ENCODE peak calls at places on chromosome 1, in seven cellular contexts. C is PC-9, Q is OCI-LY7, U is IMR-90, Z is mesenchymal stem cell, W is neural progenitor cell, X is trophoblast cell. O is an unnamed sample.

GRCh38 chr1:47699492-47700220 is 261.8 kb downstream of the FOXD2 start:
- DNase-seq in C (no peak), Q (no peak), U (no peak), Z (no peak), W (no peak), X (peak; percentile 93), O (no peak)

GRCh38 chr1:110207831-110208230 is 2.3 kb upstream of the KCNC4 start:
- DNase-seq in C (no peak), Q (peak; percentile 81), U (peak; percentile 38), Z (peak; percentile 52), W (peak; percentile 91), X (peak; percentile 73), O (peak; percentile 81)

GRCh38 chr1:18866846-18867245 is 7.4 kb upstream of the TAS1R2 start:
- DNase-seq in C (no peak), Q (no peak), U (no peak), Z (no peak), W (no peak), X (no peak), O (no peak)

GRCh38 chr1:41773144-41773571 is 145.6 kb downstream of the HIVEP3 start:
- DNase-seq in C (peak; percentile 87), Q (no peak), U (peak; percentile 80), Z (no peak), W (no peak), X (no peak), O (no peak)

GRCh38 chr1:1399870-1400575 is 888 bp upstream of the CCNL2 start:
- DNase-seq in C (no peak), Q (peak; percentile 15), U (peak; percentile 18), Z (peak; percentile 40), W (peak; percentile 47), X (no peak), O (no peak)

GRCh38 chr1:165551469-165551868 is 7.7 kb downstream of the LRRC52 start:
- DNase-seq in C (no peak), Q (no peak), U (no peak), Z (no peak), W (no peak), X (no peak), O (no peak)

GRCh38 chr1:177984761-177985160 is 14.9 kb upstream of the SEC16B start:
- DNase-seq in C (no peak), Q (no peak), U (no peak), Z (no peak), W (no peak), X (no peak), O (no peak)

GRCh38 chr1:150576367-150576711 is 3.1 kb downstream of the MCL1 start:
- DNase-seq in C (no peak), Q (no peak), U (no peak), Z (no peak), W (no peak), X (peak; percentile 22), O (no peak)

GRCh38 chr1:226355679-226356583 is 47.0 kb upstream of the LIN9 start:
- DNase-seq in C (no peak), Q (peak; percentile 96), U (no peak), Z (peak; percentile 9), W (no peak), X (no peak), O (no peak)

GRCh38 chr1:179953974-179954493 is 576 bp upstream of the CEP350 start:
- DNase-seq in C (no peak), Q (peak; percentile 71), U (peak; percentile 51), Z (no peak), W (peak; percentile 39), X (peak; percentile 76), O (peak; percentile 55)

DNA sequence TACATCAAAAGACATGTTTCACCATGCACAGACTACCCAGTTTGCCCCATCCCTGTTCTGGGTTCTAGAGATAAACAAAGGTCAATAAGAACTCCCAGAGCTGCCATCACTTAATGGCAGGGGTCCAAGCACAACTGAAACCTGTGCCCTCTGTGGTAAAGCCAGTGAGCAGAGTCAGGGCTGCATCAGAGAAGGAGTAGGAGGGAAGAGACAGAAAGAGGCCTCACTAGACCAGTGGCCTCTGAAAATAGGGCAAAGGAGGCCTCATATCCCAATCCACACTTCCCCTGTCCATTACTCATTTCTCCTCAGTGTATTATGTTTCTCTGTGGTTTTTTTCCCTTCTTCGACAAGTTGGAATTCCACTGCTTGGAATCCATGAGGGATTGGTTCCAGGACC is 10.2 kb downstream of the ATP1A2 start:
- DNase-seq in C (no peak), Q (no peak), U (peak; percentile 52), Z (peak; percentile 21), W (no peak), X (no peak), O (no peak)
- H2AFZ ChIP-seq in C (no peak overlapping the region), Q (no peak overlapping the region), U (no peak overlapping the region), Z (no peak overlapping the region), W (no peak overlapping the region), X (no peak overlapping the region), O (no peak overlapping the region)

DNA sequence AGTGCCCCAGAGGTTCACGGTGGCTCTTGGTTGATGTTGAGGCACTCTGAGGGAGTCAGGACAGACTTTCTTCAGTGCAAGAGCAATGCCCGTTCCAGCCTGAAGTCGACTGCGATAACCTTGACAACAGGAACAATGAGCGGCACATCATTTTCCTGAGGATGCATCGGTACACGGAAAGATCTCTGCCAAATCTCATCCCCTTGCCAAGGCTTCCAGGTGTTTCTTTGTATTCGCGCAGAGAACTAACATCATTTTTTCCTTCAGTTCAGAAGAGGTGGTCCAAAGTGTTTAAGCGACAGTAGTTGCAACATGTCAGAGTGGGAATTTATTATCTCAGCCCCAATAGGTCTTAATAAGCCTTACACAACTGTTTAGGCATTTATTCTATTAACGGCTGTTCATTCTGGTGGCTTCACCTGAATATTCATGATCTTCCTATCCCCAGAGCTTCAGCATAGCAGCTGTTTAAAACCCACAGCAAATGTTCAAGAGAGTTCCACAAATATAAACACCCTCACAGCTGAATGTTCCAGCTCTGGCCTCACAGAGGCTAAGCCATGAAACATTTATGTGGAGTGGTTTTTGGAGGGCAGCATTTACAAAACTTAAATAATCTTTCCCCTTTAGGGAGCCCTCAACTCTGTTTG is 129.7 kb upstream of the NFIA start:
- DNase-seq in C (no peak), Q (no peak), U (no peak), Z (no peak), W (no peak), X (no peak), O (no peak)
- H2AFZ ChIP-seq in C (no peak overlapping the region), Q (no peak overlapping the region), U (no peak overlapping the region), Z (no peak overlapping the region), W (no peak overlapping the region), X (no peak overlapping the region), O (no peak overlapping the region)

DNA sequence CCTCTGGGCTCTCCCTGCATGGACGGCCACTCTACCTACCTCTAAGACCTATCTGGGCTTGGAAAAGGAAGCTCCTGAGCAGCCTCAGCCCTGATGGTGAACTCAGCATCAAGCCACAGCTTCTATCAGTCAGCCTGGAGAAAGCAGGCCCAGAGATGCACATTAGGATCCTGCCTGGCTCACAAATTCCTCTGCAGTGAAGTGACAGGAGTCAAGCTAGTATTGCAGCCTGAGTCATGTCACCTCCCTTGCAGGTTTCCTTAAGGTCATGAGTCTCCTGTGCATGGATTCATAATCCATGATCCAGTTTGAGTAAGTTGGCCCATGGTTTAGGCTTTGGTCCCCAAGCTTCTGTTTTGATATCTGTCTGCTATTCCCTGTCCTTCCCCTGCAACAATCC is 37.9 kb upstream of the DUSP10 start:
- DNase-seq in C (no peak), Q (no peak), U (no peak), Z (no peak), W (no peak), X (no peak), O (no peak)
- H2AFZ ChIP-seq in C (no peak overlapping the region), Q (no peak overlapping the region), U (no peak overlapping the region), Z (no peak overlapping the region), W (no peak overlapping the region), X (no peak overlapping the region), O (no peak overlapping the region)

DNA sequence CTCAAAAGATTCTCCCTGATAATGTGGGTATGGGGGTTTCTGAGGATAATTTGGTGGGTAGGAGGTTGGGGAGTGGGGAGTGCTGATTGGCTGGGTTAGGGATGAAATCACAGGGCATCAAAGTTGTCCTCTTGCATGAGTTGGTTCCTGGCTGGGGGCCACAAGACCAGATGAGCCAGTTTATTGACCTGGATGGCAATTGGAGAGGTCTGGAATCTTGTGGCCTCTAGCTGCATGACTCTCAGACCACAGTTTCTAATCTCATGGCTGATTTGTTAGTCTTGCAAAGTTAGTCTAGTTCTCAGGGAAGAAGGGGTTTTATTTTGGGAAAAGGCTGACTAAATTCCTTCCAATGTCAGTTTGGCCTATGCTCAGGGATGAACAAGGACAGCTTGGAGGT is 3.3 kb upstream of the GBP1 start:
- DNase-seq in C (peak; percentile 67), Q (no peak), U (peak; percentile 73), Z (peak; percentile 26), W (no peak), X (no peak), O (no peak)
- H2AFZ ChIP-seq in C (no peak overlapping the region), Q (no peak overlapping the region), U (no peak overlapping the region), Z (no peak overlapping the region), W (no peak overlapping the region), X (no peak overlapping the region), O (no peak overlapping the region)

DNA sequence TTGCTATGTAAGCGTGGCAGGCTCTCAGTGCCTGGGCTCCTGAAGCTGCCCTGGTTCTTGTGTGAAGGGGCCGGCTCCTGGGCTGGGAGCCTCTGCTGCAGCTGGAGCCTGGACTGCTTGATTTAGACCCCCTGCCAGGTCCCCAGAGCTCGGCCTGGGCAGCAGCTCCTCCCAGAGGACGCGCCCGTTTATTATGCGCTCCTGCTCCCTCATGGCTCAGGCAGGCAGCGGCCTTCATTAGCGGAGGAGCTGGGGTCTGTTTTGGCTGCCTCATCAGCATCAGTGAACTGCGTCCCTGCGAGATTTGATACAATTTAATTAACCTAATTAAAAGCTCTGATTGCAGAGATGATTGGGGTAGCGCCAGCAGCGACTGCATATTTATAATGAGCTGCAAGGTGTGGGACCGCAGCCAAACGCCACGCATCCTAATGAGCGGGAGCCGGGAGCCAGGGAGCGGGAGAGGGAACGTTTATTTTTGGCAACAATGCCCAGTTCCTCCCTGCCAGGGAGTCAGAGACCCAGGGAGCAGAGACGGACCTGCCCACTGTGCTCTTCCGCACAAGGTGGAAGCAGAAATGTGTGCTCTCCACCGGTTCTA is 16.6 kb downstream of the UTP11 start:
- DNase-seq in C (no peak), Q (no peak), U (no peak), Z (peak; percentile 42), W (peak; percentile 90), X (no peak), O (peak; percentile 51)
- H2AFZ ChIP-seq in C (no peak overlapping the region), Q (no peak overlapping the region), U (peak overlapping the region; percentile 89), Z (no peak overlapping the region), W (no peak overlapping the region), X (no peak overlapping the region), O (no peak overlapping the region)

GRCh38 chr1:28193701-28194161 is 17.2 kb upstream of the PTAFR start:
- DNase-seq in C (peak; percentile 85), Q (no peak), U (no peak), Z (no peak), W (no peak), X (peak; percentile 58), O (peak; percentile 25)
- H2AFZ ChIP-seq in C (peak overlapping the region; percentile 31), Q (no peak overlapping the region), U (no peak overlapping the region), Z (no peak overlapping the region), W (no peak overlapping the region), X (no peak overlapping the region), O (no peak overlapping the region)

GRCh38 chr1:224498574-224499170 is 64.1 kb upstream of the WDR26 start:
- DNase-seq in C (peak; percentile 89), Q (no peak), U (peak; percentile 76), Z (peak; percentile 71), W (peak; percentile 54), X (peak; percentile 90), O (peak; percentile 29)
- H2AFZ ChIP-seq in C (peak overlapping the region; percentile 75), Q (peak overlapping the region; percentile 84), U (peak overlapping the region; percentile 90), Z (peak overlapping the region; percentile 21), W (peak overlapping the region; percentile 78), X (peak overlapping the region; percentile 15), O (peak overlapping the region; percentile 39)